ENCODE peak calls at places on chromosomes 5 and 9, in seven cellular contexts. D is H9, R is upper lobe of right lung, N is GM12864, J is GM10248, V is ovary, Y is GM13977. H is an unnamed sample.
A peak's percentile ranks its signal among the peaks of the same experiment; 100 is the strongest.

GRCh38 chr5:117615226-117615625 is 1040.6 kb upstream of the SEMA6A start:
- DNase-seq in V (no peak), R (no peak), Y (no peak), J (no peak), D (no peak), N (no peak), H (no peak)

GRCh38 chr9:130433168-130433946 is 11.4 kb upstream of the ASS1 start:
- DNase-seq in D (peak; percentile 79), R (no peak), Y (peak; percentile 84), V (peak; percentile 58), J (no peak), N (no peak), H (no peak)

GRCh38 chr9:123434619-123435240 is 78.7 kb downstream of the CRB2 start:
- DNase-seq in J (no peak), D (peak; percentile 82), R (peak; percentile 36), V (no peak), Y (no peak), N (no peak), H (no peak)

GRCh38 chr5:174690256-174690655 is 34.1 kb upstream of the MSX2 start:
- DNase-seq in R (no peak), V (no peak), N (no peak), Y (no peak), D (peak; percentile 63), J (no peak), H (no peak)

GRCh38 chr5:172792693-172793570 is 21.9 kb upstream of the DUSP1 start:
- DNase-seq in R (no peak), D (no peak), J (no peak), V (no peak), Y (no peak), N (no peak), H (no peak)

GRCh38 chr9:136945333-136946227 is 537 bp downstream of the C8G start:
- DNase-seq in D (no peak), Y (no peak), N (no peak), R (no peak), J (no peak), V (no peak), H (no peak)

GRCh38 chr9:137114613-137115393 is at the start of gene DPP7:
- DNase-seq in D (no peak), N (no peak), J (peak; percentile 94), R (peak; percentile 90), V (peak; percentile 67), Y (peak; percentile 97), H (no peak)

GRCh38 chr5:10233505-10233904 is 16.2 kb downstream of the ATPSCKMT start:
- DNase-seq in R (peak; percentile 69), N (no peak), Y (no peak), V (no peak), D (no peak), J (no peak), H (peak; percentile 57)

DNA sequence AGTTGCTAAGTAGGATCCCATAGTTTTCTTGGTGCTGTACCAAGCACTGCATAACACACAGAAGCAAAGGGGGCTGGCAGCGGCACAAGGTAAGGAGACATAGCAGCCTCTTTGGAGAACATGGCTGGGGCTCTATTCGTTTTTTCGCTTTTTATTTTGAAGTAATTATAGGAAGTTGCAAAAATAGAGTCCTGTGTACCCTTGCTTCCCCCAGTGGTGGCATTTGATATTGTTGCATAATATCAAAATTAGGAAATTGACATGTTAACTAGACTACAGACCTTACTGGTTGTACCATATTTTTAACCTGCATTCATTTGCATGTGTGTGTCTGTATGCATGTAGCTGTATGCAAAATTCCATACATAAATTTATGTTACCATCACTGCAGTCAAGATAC is 6.6 kb upstream of the UBQLN1 start:
- DNase-seq in D (no peak), N (no peak), V (no peak), J (no peak), Y (no peak), R (no peak), H (no peak)
- TF ChIP-seq CTCF in D (peak; percentile 20), N (peak; percentile 53), V (no peak), J (peak; percentile 14), Y (peak; percentile 17), R (peak; percentile 34), H (peak; percentile 43)

GRCh38 chr9:74742176-74742575 is 145.5 kb downstream of the TRPM6 start:
- DNase-seq in Y (no peak), R (no peak), D (no peak), J (no peak), N (no peak), V (no peak), H (no peak)

DNA sequence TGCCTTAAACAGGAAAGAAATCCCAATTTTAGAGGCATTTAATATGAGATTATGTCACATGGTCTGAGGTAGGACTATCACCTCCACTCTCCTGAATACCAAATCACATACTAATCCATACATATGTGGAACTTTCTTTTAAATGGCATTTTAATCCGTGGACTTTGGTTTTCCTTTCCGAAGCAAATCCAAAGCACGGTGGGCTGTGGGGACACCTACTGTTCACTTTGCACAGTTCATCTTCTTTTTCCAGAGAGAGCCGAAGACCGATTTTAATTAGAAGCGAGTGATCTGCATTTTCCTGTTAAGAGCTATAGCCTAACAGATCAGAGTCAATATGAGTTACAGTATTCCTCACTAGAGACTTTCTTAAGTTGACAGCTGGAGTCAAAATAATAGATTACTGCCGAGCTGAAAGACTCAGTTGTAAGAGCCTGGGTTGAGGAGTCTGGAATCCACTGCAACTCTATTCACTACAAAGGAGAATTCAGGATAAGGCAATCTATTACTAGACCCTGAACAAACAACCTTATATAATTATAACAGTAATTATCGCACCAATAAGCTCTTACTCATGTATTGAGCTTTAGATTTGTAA is 144.8 kb downstream of the TRPM6 start:
- DNase-seq in D (peak; percentile 31), J (no peak), V (no peak), R (no peak), Y (no peak), N (no peak), H (peak; percentile 19)
- TF ChIP-seq CTCF in D (peak; percentile 80), J (peak; percentile 58), V (no peak), R (peak; percentile 60), Y (peak; percentile 59), N (peak; percentile 70), H (peak; percentile 73)

GRCh38 chr5:2900360-2900759 is 148.9 kb upstream of the IRX2 start:
- DNase-seq in D (no peak), V (no peak), R (no peak), J (no peak), N (no peak), Y (no peak), H (no peak)

GRCh38 chr5:2902186-2902585 is 150.7 kb upstream of the IRX2 start:
- DNase-seq in N (no peak), R (no peak), V (no peak), J (no peak), D (peak; percentile 14), Y (no peak), H (no peak)

GRCh38 chr5:2901096-2901495 is 149.6 kb upstream of the IRX2 start:
- DNase-seq in N (no peak), Y (no peak), V (no peak), D (no peak), J (no peak), R (no peak), H (no peak)

GRCh38 chr5:2902742-2903297 is 151.3 kb upstream of the IRX2 start:
- DNase-seq in V (no peak), Y (no peak), J (no peak), D (peak; percentile 14), N (no peak), R (no peak), H (no peak)

DNA sequence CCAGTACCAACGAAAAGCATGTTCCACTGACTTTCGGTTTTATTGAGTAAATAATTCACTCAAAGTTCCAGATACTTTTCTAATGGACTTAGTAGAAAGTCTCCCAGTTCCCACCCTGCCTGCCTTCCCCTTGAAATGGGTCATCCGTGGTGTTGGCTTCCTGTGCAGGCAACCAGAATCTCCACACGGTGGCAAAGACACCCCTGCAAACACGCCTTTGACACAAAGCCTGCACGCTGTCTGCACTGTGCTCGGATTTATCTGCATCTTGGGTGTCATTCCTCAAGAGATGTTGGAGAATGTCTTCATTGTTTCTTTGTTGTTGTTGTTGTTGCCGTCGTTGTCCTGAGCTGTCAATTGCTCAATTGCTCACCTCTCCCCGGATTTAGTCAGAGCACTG is 150.0 kb upstream of the IRX2 start:
- DNase-seq in Y (no peak), R (no peak), J (no peak), V (no peak), N (no peak), D (no peak), H (no peak)
- TF ChIP-seq CTCF in Y (no peak), R (no peak), J (no peak), V (no peak), N (no peak), D (no peak), H (no peak)

DNA sequence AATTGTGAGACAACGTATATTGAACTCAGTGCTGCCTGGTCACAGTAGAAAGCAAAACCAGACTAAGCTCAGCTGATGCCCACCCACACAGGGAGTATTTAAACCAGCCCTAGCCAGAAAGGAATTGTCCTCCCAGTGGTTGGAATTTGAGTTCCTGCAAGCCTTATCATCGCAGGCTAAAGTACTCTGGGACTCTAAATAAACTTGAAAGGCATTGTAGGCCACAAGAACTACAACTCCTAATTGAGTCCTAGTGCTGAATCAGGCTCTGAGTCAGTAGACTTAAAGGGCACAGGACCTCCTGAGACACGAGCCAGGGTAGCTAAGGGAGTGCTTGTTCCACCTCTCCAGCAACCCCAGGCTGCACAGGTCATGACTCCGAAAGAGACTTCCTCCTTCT is 171.4 kb downstream of the MCTP1 start:
- DNase-seq in D (peak; percentile 43), J (no peak), R (no peak), N (no peak), Y (no peak), V (no peak), H (peak; percentile 20)
- TF ChIP-seq CTCF in D (peak; percentile 43), J (no peak), R (no peak), N (no peak), Y (no peak), V (no peak), H (no peak)

GRCh38 chr9:33211695-33212393 is 28.1 kb upstream of the SPINK4 start:
- DNase-seq in N (no peak), D (no peak), J (no peak), R (no peak), V (no peak), Y (no peak), H (peak; percentile 62)
- TF ChIP-seq CTCF in N (no peak), D (no peak), J (no peak), R (no peak), V (no peak), Y (no peak), H (peak; percentile 54)

DNA sequence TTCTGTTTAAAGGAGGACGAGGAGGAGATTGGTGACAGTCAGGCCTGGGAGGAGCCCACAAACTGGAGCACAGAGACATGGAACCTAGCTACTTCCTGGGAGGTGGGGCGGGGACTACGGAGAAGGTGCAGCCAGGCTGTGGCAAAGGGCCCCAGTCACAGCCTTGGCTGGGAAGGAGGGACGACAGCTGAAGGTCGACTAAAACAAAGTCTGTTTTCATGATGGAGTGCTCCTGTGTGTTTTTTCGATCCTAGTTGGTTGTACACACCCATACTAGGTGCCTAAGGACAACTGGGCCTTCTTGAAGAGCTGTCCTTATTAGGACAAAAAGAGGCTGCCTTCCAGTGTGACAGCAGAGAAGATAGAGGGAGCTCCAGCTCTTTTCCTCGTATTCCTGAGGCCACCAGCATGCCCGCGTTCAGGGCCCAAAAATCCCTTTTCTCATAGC is 2.9 kb downstream of the CCDC107 start:
- DNase-seq in Y (no peak), J (no peak), N (no peak), D (no peak), V (no peak), R (no peak), H (no peak)
- TF ChIP-seq CTCF in Y (peak; percentile 40), J (peak; percentile 45), N (no peak), D (peak; percentile 59), V (peak; percentile 22), R (peak; percentile 39), H (peak; percentile 68)

GRCh38 chr9:23841304-23841703 is 15.3 kb upstream of the ELAVL2 start:
- DNase-seq in D (no peak), V (no peak), J (no peak), R (no peak), Y (no peak), N (no peak), H (peak; percentile 51)

GRCh38 chr9:23842531-23843129 is 16.6 kb upstream of the ELAVL2 start:
- DNase-seq in J (no peak), V (no peak), D (no peak), N (no peak), Y (no peak), R (no peak), H (no peak)
- TF ChIP-seq CTCF in J (no peak), V (no peak), D (peak; percentile 68), N (no peak), Y (peak; percentile 7), R (no peak), H (peak; percentile 50)